ENCODE peak calls at places on chromosomes 4 and X, in seven cellular contexts. One of them, this sample, is unnamed.
A peak's percentile ranks its signal among the peaks of the same experiment; 100 is the strongest.

GRCh38 chr4:48133668-48134444 is at the start of gene TXK:
- DNase-seq in thoracic aorta: no peak
- DNase-seq in esophagus squamous epithelium: no peak
- DNase-seq in activated CD8-positive, alpha-beta memory T cell treated with anti-CD3 and anti-CD28 coated beads for 48 hours: no peak
- DNase-seq in stimulated activated CD8-positive, alpha-beta memory T cell treated with anti-CD3 and anti-CD28 coated beads, Interleukin-4, amount 100 ng/mL, for 4 hours: no peak
- DNase-seq in non-pigmented ciliary epithelial cell: no peak
- DNase-seq in IMR-90: peak; percentile 13
- DNase-seq in this sample: no peak

GRCh38 chrX:101217689-101218088 is 1.9 kb upstream of the DRP2 start:
- DNase-seq in thoracic aorta: no peak
- DNase-seq in esophagus squamous epithelium: no peak
- DNase-seq in activated CD8-positive, alpha-beta memory T cell treated with anti-CD3 and anti-CD28 coated beads for 48 hours: no peak
- DNase-seq in stimulated activated CD8-positive, alpha-beta memory T cell treated with anti-CD3 and anti-CD28 coated beads, Interleukin-4, amount 100 ng/mL, for 4 hours: no peak
- DNase-seq in non-pigmented ciliary epithelial cell: no peak
- DNase-seq in IMR-90: no peak
- DNase-seq in this sample: no peak

GRCh38 chr4:113020966-113021365 is 28.5 kb upstream of the ANK2 start:
- DNase-seq in thoracic aorta: no peak
- DNase-seq in esophagus squamous epithelium: no peak
- DNase-seq in activated CD8-positive, alpha-beta memory T cell treated with anti-CD3 and anti-CD28 coated beads for 48 hours: no peak
- DNase-seq in stimulated activated CD8-positive, alpha-beta memory T cell treated with anti-CD3 and anti-CD28 coated beads, Interleukin-4, amount 100 ng/mL, for 4 hours: no peak
- DNase-seq in non-pigmented ciliary epithelial cell: no peak
- DNase-seq in IMR-90: no peak
- DNase-seq in this sample: no peak

GRCh38 chr4:74267998-74268606 is 40.2 kb upstream of the EPGN start:
- DNase-seq in thoracic aorta: no peak
- DNase-seq in esophagus squamous epithelium: no peak
- DNase-seq in activated CD8-positive, alpha-beta memory T cell treated with anti-CD3 and anti-CD28 coated beads for 48 hours: no peak
- DNase-seq in stimulated activated CD8-positive, alpha-beta memory T cell treated with anti-CD3 and anti-CD28 coated beads, Interleukin-4, amount 100 ng/mL, for 4 hours: no peak
- DNase-seq in non-pigmented ciliary epithelial cell: peak; percentile 54
- DNase-seq in IMR-90: peak; percentile 79
- DNase-seq in this sample: no peak

GRCh38 chr4:83691998-83692397 is 156.1 kb downstream of the GPAT3 start:
- DNase-seq in thoracic aorta: no peak
- DNase-seq in esophagus squamous epithelium: no peak
- DNase-seq in activated CD8-positive, alpha-beta memory T cell treated with anti-CD3 and anti-CD28 coated beads for 48 hours: no peak
- DNase-seq in stimulated activated CD8-positive, alpha-beta memory T cell treated with anti-CD3 and anti-CD28 coated beads, Interleukin-4, amount 100 ng/mL, for 4 hours: no peak
- DNase-seq in non-pigmented ciliary epithelial cell: no peak
- DNase-seq in IMR-90: no peak
- DNase-seq in this sample: no peak

GRCh38 chr4:143313527-143313926 is 23.1 kb upstream of the GAB1 start:
- DNase-seq in thoracic aorta: no peak
- DNase-seq in esophagus squamous epithelium: no peak
- DNase-seq in activated CD8-positive, alpha-beta memory T cell treated with anti-CD3 and anti-CD28 coated beads for 48 hours: no peak
- DNase-seq in stimulated activated CD8-positive, alpha-beta memory T cell treated with anti-CD3 and anti-CD28 coated beads, Interleukin-4, amount 100 ng/mL, for 4 hours: no peak
- DNase-seq in non-pigmented ciliary epithelial cell: no peak
- DNase-seq in IMR-90: no peak
- DNase-seq in this sample: no peak

GRCh38 chr4:15776871-15777648 is 1.1 kb upstream of the CD38 start:
- DNase-seq in thoracic aorta: no peak
- DNase-seq in esophagus squamous epithelium: no peak
- DNase-seq in activated CD8-positive, alpha-beta memory T cell treated with anti-CD3 and anti-CD28 coated beads for 48 hours: no peak
- DNase-seq in stimulated activated CD8-positive, alpha-beta memory T cell treated with anti-CD3 and anti-CD28 coated beads, Interleukin-4, amount 100 ng/mL, for 4 hours: no peak
- DNase-seq in non-pigmented ciliary epithelial cell: no peak
- DNase-seq in IMR-90: no peak
- DNase-seq in this sample: no peak

GRCh38 chr4:124868495-124868894 is 156.0 kb upstream of the ANKRD50 start:
- DNase-seq in thoracic aorta: no peak
- DNase-seq in esophagus squamous epithelium: no peak
- DNase-seq in activated CD8-positive, alpha-beta memory T cell treated with anti-CD3 and anti-CD28 coated beads for 48 hours: no peak
- DNase-seq in stimulated activated CD8-positive, alpha-beta memory T cell treated with anti-CD3 and anti-CD28 coated beads, Interleukin-4, amount 100 ng/mL, for 4 hours: no peak
- DNase-seq in non-pigmented ciliary epithelial cell: no peak
- DNase-seq in IMR-90: no peak
- DNase-seq in this sample: no peak

GRCh38 chrX:72073614-72074013 is 58.1 kb downstream of the RTL5 start:
- DNase-seq in thoracic aorta: no peak
- DNase-seq in esophagus squamous epithelium: no peak
- DNase-seq in activated CD8-positive, alpha-beta memory T cell treated with anti-CD3 and anti-CD28 coated beads for 48 hours: no peak
- DNase-seq in stimulated activated CD8-positive, alpha-beta memory T cell treated with anti-CD3 and anti-CD28 coated beads, Interleukin-4, amount 100 ng/mL, for 4 hours: no peak
- DNase-seq in non-pigmented ciliary epithelial cell: no peak
- DNase-seq in IMR-90: no peak
- DNase-seq in this sample: no peak

This sample was measured in upper lobe of left lung.